ENCODE peak calls at places on chromosomes 16 and 17, in eight cellular contexts. D is neuronal stem cell; P is mesothelial cell of epicardium; I is activated T-cell treated with anti-CD3 and anti-CD28 coated beads for 1 hour; H is GM19239; L is cardiac muscle cell; X is upper lobe of right lung; J is activated naive CD8-positive, alpha-beta T cell treated with anti-CD3 and anti-CD28 coated beads, Interleukin-2, amount 50 U/mL, for 24 hours. V is an unnamed sample.

GRCh38 chr16:26981266-26981938 is 85.3 kb upstream of the C16orf82 start:
- DNase-seq in D (no peak), P (no peak), I (no peak), H (no peak), L (no peak), X (no peak), J (no peak), V (no peak)

GRCh38 chr17:80365001-80365965 is 49.7 kb upstream of the ENDOV start:
- DNase-seq in D (no peak), P (no peak), I (no peak), H (no peak), L (no peak), X (no peak), J (no peak), V (no peak)

GRCh38 chr17:28247671-28248556 is 71.1 kb upstream of the TMEM97 start:
- DNase-seq in D (no peak), P (no peak), I (no peak), H (no peak), L (no peak), X (no peak), J (no peak), V (peak)

GRCh38 chr17:64092111-64092510 is 37.8 kb downstream of the ERN1 start:
- DNase-seq in D (no peak), P (no peak), I (no peak), H (no peak), L (no peak), X (no peak), J (no peak), V (no peak)

GRCh38 chr17:82297280-82297803 is 20.1 kb downstream of the CD7 start:
- DNase-seq in D (no peak), P (no peak), I (peak), H (no peak), L (no peak), X (peak), J (peak), V (no peak)

GRCh38 chr17:31726980-31727427 is 132.0 kb downstream of the COPRS start:
- DNase-seq in D (no peak), P (no peak), I (no peak), H (no peak), L (no peak), X (no peak), J (no peak), V (no peak)

GRCh38 chr16:11249233-11250061 is 6.6 kb downstream of the SOCS1 start:
- DNase-seq in D (no peak), P (no peak), I (no peak), H (no peak), L (no peak), X (no peak), J (no peak), V (no peak)

GRCh38 chr16:31879937-31880321 is 6.3 kb downstream of the ZNF267 start:
- DNase-seq in D (no peak), P (no peak), I (no peak), H (no peak), L (no peak), X (no peak), J (no peak), V (no peak)

GRCh38 chr17:163514-164103 is 17.8 kb downstream of the DOC2B start:
- DNase-seq in D (no peak), P (no peak), I (no peak), H (no peak), L (no peak), X (no peak), J (no peak), V (no peak)

GRCh38 chr17:41548844-41549595 is 20.9 kb upstream of the KRT19 start:
- DNase-seq in D (peak), P (peak), I (peak), H (peak), L (peak), X (peak), J (peak), V (peak)

GRCh38 chr17:17811381-17812210 is 25.2 kb downstream of the SREBF1 start:
- DNase-seq in D (no peak), P (no peak), I (no peak), H (peak), L (peak), X (no peak), J (no peak), V (peak)

GRCh38 chr16:83954577-83955016 is 1.6 kb downstream of the OSGIN1 start:
- DNase-seq in D (no peak), P (no peak), I (no peak), H (no peak), L (no peak), X (no peak), J (no peak), V (no peak)

GRCh38 chr17:50194441-50195195 is 6.8 kb downstream of the COL1A1 start:
- DNase-seq in D (no peak), P (no peak), I (no peak), H (no peak), L (no peak), X (no peak), J (no peak), V (no peak)

GRCh38 chr17:66715745-66716156 is 119.2 kb upstream of the CACNG5 start:
- DNase-seq in D (peak), P (no peak), I (no peak), H (peak), L (peak), X (no peak), J (no peak), V (peak)

GRCh38 chr17:79741751-79742588 is 11.2 kb downstream of the ENPP7 start:
- DNase-seq in D (peak), P (peak), I (peak), H (peak), L (peak), X (peak), J (peak), V (peak)

GRCh38 chr16:48611329-48612137 is 1.6 kb upstream of the N4BP1 start:
- DNase-seq in D (no peak), P (no peak), I (peak), H (no peak), L (no peak), X (no peak), J (peak), V (no peak)

GRCh38 chr16:26599786-26600107 is 467.0 kb upstream of the C16orf82 start:
- DNase-seq in D (no peak), P (no peak), I (no peak), H (no peak), L (no peak), X (no peak), J (no peak), V (no peak)

GRCh38 chr16:27195941-27196595 is 7.3 kb upstream of the KDM8 start:
- DNase-seq in D (no peak), P (no peak), I (no peak), H (no peak), L (no peak), X (no peak), J (no peak), V (no peak)

GRCh38 chr17:71409712-71410111 is 711.1 kb upstream of the SOX9 start:
- DNase-seq in D (no peak), P (no peak), I (no peak), H (no peak), L (no peak), X (no peak), J (no peak), V (no peak)

GRCh38 chr17:51710289-51710979 is 448.1 kb downstream of the CA10 start:
- DNase-seq in D (no peak), P (no peak), I (no peak), H (no peak), L (no peak), X (no peak), J (no peak), V (no peak)

GRCh38 chr17:56674401-56674925 is 81.0 kb downstream of the NOG start:
- DNase-seq in D (no peak), P (no peak), I (no peak), H (no peak), L (no peak), X (no peak), J (no peak), V (no peak)

GRCh38 chr16:77307764-77308561 is 108.8 kb downstream of the SYCE1L start:
- DNase-seq in D (no peak), P (no peak), I (no peak), H (no peak), L (no peak), X (no peak), J (no peak), V (no peak)

GRCh38 chr17:47955497-47956461 is 1.9 kb downstream of the PRR15L start:
- DNase-seq in D (no peak), P (no peak), I (no peak), H (no peak), L (no peak), X (peak), J (no peak), V (no peak)

GRCh38 chr16:49564577-49565224 is 191.1 kb downstream of the C16orf78 start:
- DNase-seq in D (no peak), P (no peak), I (no peak), H (no peak), L (no peak), X (no peak), J (no peak), V (peak)

GRCh38 chr16:21116148-21116693 is 34.4 kb downstream of the DNAH3 start:
- DNase-seq in D (no peak), P (no peak), I (no peak), H (no peak), L (no peak), X (no peak), J (peak), V (no peak)

GRCh38 chr16:16988963-16989362 is 481.8 kb downstream of the XYLT1 start:
- DNase-seq in D (no peak), P (no peak), I (no peak), H (no peak), L (no peak), X (no peak), J (no peak), V (no peak)

V was measured in WERI-Rb-1.